ENCODE peak calls at places on chromosomes 3 and 15, in four cellular contexts. E, L, G and D are unnamed samples.

GRCh38 chr15:66071160-66071559 is 182.4 kb downstream of the MEGF11 start:
- DNase-seq in G (no peak), L (no peak), E (no peak), D (no peak)

GRCh38 chr3:113794526-113794925 is 44.1 kb upstream of the GRAMD1C start:
- DNase-seq in G (no peak), E (no peak), L (no peak), D (no peak)

GRCh38 chr15:59174161-59174845 is 32.3 kb upstream of the LDHAL6B start:
- DNase-seq in G (no peak), E (peak; percentile 54), L (no peak), D (no peak)

GRCh38 chr15:36075333-36075732 is 504.1 kb upstream of the CDIN1 start:
- DNase-seq in G (no peak), L (no peak), E (no peak), D (no peak)

GRCh38 chr3:74271541-74271940 is 342.9 kb downstream of the CNTN3 start:
- DNase-seq in L (no peak), G (no peak), E (no peak), D (no peak)

GRCh38 chr15:93826798-93827197 is 404.6 kb upstream of the MCTP2 start:
- DNase-seq in E (no peak), G (no peak), L (no peak), D (no peak)

GRCh38 chr15:85763557-85764303 is 31.0 kb downstream of the KLHL25 start:
- DNase-seq in E (no peak), G (no peak), L (no peak), D (no peak)

GRCh38 chr3:115713247-115713646 is 89.9 kb downstream of the GAP43 start:
- DNase-seq in G (peak; percentile 74), L (no peak), E (no peak), D (no peak)

GRCh38 chr3:176159796-176160195 is 1037.5 kb downstream of the TBL1XR1 start:
- DNase-seq in E (no peak), G (peak; percentile 1), L (no peak), D (no peak)

GRCh38 chr3:46695962-46696922 is 2.8 kb upstream of the ALS2CL start:
- DNase-seq in L (no peak), E (no peak), G (no peak), D (no peak)

GRCh38 chr3:133568294-133569014 is 5.0 kb upstream of the CDV3 start:
- DNase-seq in E (peak; percentile 78), L (no peak), G (peak; percentile 96), D (no peak)

GRCh38 chr15:38144921-38145320 is 107.7 kb upstream of the SPRED1 start:
- DNase-seq in G (peak; percentile 13), L (no peak), E (no peak), D (no peak)

GRCh38 chr3:130656627-130657026 is 90.0 kb downstream of the PIK3R4 start:
- DNase-seq in E (no peak), G (no peak), L (no peak), D (no peak)

GRCh38 chr3:71779674-71780377 is 5.1 kb downstream of the PROK2 start:
- DNase-seq in G (no peak), L (no peak), E (no peak), D (no peak)

GRCh38 chr3:139418144-139418543 is 28.7 kb upstream of the COPB2 start:
- DNase-seq in G (no peak), L (no peak), E (no peak), D (no peak)

GRCh38 chr3:139416275-139416674 is 26.8 kb upstream of the COPB2 start:
- DNase-seq in G (no peak), L (no peak), E (no peak), D (no peak)

GRCh38 chr3:139414608-139415224 is 25.3 kb upstream of the COPB2 start:
- DNase-seq in L (no peak), E (no peak), G (no peak), D (no peak)
- H3K9me3 ChIP-seq in L (no peaks in the 10 kb centered on the region), E (no peaks in the 10 kb centered on the region), G (no peaks in the 10 kb centered on the region), D (no peaks in the 10 kb centered on the region)

GRCh38 chr3:125212509-125213372 is at the start of gene SLC12A8:
- DNase-seq in E (no peak), L (no peak), G (no peak), D (no peak)
- H3K9me3 ChIP-seq in E (no peaks in the 10 kb centered on the region), L (no peaks in the 10 kb centered on the region), G (no peaks in the 10 kb centered on the region), D (no peaks in the 10 kb centered on the region)

DNA sequence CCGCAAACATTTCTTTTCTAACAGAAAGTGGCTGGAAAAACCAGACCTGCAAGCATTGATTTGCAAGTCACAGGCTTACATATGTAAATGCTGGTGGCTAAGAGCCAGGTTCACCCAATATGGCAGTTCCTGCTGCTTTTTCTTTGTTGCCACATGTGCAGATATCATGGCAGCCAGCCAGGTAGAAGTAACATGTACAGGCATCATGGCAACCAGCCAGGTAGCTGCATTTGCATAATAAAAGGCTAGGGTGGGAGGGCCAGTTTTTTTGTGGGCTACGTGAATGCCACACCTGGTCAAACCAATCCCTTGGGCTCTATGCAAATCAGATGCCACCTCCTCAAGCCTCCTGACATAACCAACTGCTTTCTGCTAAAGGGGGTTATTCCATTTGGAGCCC is 2.8 kb upstream of the SMCO1 start:
- DNase-seq in E (no peak), G (no peak), L (no peak), D (no peak)
- H3K9me3 ChIP-seq in E (peaks cover 4% of the 10 kb centered on the region), G (peaks cover 27% of the 10 kb centered on the region), L (peaks cover 19% of the 10 kb centered on the region), D (peaks cover 8% of the 10 kb centered on the region)

GRCh38 chr15:67821784-67822451 is 3.4 kb upstream of the SKOR1 start:
- DNase-seq in E (no peak), L (no peak), G (no peak), D (no peak)
- H3K9me3 ChIP-seq in E (peaks cover 13% of the 10 kb centered on the region), L (no peaks in the 10 kb centered on the region), G (peaks cover 9% of the 10 kb centered on the region), D (no peaks in the 10 kb centered on the region)

GRCh38 chr3:141308588-141309218 is 59.6 kb upstream of the ZBTB38 start:
- DNase-seq in G (no peak), L (no peak), E (no peak), D (no peak)
- H3K9me3 ChIP-seq in G (no peaks in the 10 kb centered on the region), L (no peaks in the 10 kb centered on the region), E (no peaks in the 10 kb centered on the region), D (no peaks in the 10 kb centered on the region)

DNA sequence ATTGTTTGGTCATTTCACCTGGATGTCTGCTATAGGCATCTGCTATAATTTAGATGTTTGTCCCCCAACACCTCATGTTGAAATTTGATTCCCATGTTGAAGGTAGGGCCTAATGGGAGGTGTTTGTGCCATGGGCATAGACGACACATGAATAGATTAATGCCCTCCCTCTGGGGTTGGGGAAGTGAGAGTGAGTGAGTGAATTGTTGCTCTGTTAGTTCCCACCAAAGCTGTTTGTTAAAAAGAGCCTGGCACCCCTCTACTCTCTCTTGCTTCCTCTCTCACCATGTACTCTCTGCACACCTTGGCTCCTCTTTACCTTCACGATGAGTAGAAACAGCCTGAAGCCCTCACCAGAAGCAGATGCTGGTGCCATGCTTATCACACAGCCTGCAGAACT is 23.9 kb upstream of the SORD start:
- DNase-seq in G (no peak), L (no peak), E (no peak), D (no peak)
- H3K9me3 ChIP-seq in G (no peaks in the 10 kb centered on the region), L (no peaks in the 10 kb centered on the region), E (no peaks in the 10 kb centered on the region), D (no peaks in the 10 kb centered on the region)